ENCODE peak calls at places on chromosomes 12 and 14, in seven cellular contexts. E is SK-N-SH, X is HCT116, C is K562, P is GM12878, R is HepG2, T is H1. D is an unnamed sample.

GRCh38 chr12:41924111-41924510 is 220.6 kb downstream of the GXYLT1 start:
- DNase-seq in T (no peak), P (no peak), E (no peak), X (no peak), R (no peak), C (no peak), D (no peak)

GRCh38 chr12:87981495-87981894 is 47.7 kb downstream of the C12orf50 start:
- DNase-seq in R (no peak), C (no peak), E (no peak), T (no peak), P (no peak), X (no peak), D (no peak)

GRCh38 chr12:12668005-12668404 is 28.0 kb downstream of the GPR19 start:
- DNase-seq in P (no peak), X (no peak), R (no peak), C (no peak), E (no peak), T (no peak), D (no peak)

GRCh38 chr12:45034861-45035265 is 16.0 kb downstream of the DBX2 start:
- DNase-seq in X (no peak), P (no peak), R (no peak), C (no peak), E (no peak), T (no peak), D (no peak)

GRCh38 chr14:72256055-72256454 is 323.8 kb downstream of the RGS6 start:
- DNase-seq in R (no peak), T (no peak), E (no peak), C (no peak), P (no peak), X (peak), D (peak)

GRCh38 chr14:88323520-88324199 is 591 bp upstream of the KCNK10 start:
- DNase-seq in R (no peak), E (peak), T (peak), X (no peak), P (no peak), C (no peak), D (no peak)

GRCh38 chr12:98653866-98654493 is 8.9 kb downstream of the APAF1 start:
- DNase-seq in X (peak), T (no peak), R (peak), P (no peak), C (peak), E (peak), D (peak)

GRCh38 chr14:33068626-33069025 is 129.9 kb downstream of the NPAS3 start:
- DNase-seq in T (no peak), R (no peak), C (no peak), E (no peak), P (no peak), X (no peak), D (no peak)

GRCh38 chr12:113896841-113897240 is 69.3 kb downstream of the RBM19 start:
- DNase-seq in X (no peak), R (no peak), E (no peak), P (no peak), T (no peak), C (no peak), D (no peak)

GRCh38 chr12:59432057-59432456 is 163.8 kb upstream of the SLC16A7 start:
- DNase-seq in E (no peak), T (no peak), X (no peak), C (no peak), P (no peak), R (no peak), D (no peak)

GRCh38 chr12:44817687-44818086 is 58.4 kb downstream of the NELL2 start:
- DNase-seq in T (no peak), C (peak), P (no peak), X (no peak), E (no peak), R (no peak), D (no peak)

GRCh38 chr12:113050808-113051207 is 5.7 kb upstream of the DTX1 start:
- DNase-seq in P (no peak), E (no peak), R (no peak), C (no peak), X (no peak), T (no peak), D (no peak)

GRCh38 chr12:121165316-121165715 is 32.6 kb downstream of the P2RX7 start:
- DNase-seq in C (no peak), E (no peak), X (no peak), P (no peak), T (no peak), R (no peak), D (no peak)

GRCh38 chr12:39619660-39620433 is at the start of gene ABCD2:
- DNase-seq in R (peak), E (peak), P (peak), X (peak), C (peak), T (peak), D (peak)

GRCh38 chr12:10361084-10361483 is 28.8 kb downstream of the KLRK1 start:
- DNase-seq in P (no peak), X (no peak), E (no peak), C (no peak), R (no peak), T (no peak), D (no peak)

GRCh38 chr14:31781578-31781977 is 220.4 kb downstream of the NUBPL start:
- DNase-seq in E (no peak), P (no peak), C (no peak), R (no peak), T (no peak), X (no peak), D (peak)

GRCh38 chr14:89534896-89535615 is 118.0 kb upstream of the FOXN3 start:
- DNase-seq in C (no peak), P (no peak), R (no peak), T (no peak), X (no peak), E (no peak), D (no peak)

GRCh38 chr14:102325791-102326345 is 6.3 kb downstream of the ZNF839 start:
- DNase-seq in T (no peak), E (no peak), R (no peak), C (no peak), P (no peak), X (no peak), D (no peak)

GRCh38 chr12:98999569-98999968 is 354.5 kb downstream of the APAF1 start:
- DNase-seq in X (no peak), T (no peak), R (no peak), P (no peak), C (no peak), E (no peak), D (no peak)

GRCh38 chr14:36784541-36784940 is 122.9 kb downstream of the PAX9 start:
- DNase-seq in C (no peak), P (no peak), E (no peak), R (no peak), X (no peak), T (no peak), D (no peak)

GRCh38 chr14:20632448-20632830 is 9.1 kb downstream of the OR6S1 start:
- DNase-seq in R (no peak), P (no peak), E (no peak), X (no peak), T (no peak), C (no peak), D (no peak)

GRCh38 chr14:20631821-20632389 is 9.6 kb downstream of the OR6S1 start:
- DNase-seq in T (peak), R (peak), X (no peak), P (no peak), C (peak), E (peak), D (peak)

GRCh38 chr14:20632831-20633771 is 8.4 kb downstream of the OR6S1 start:
- DNase-seq in X (no peak), T (peak), R (peak), P (peak), C (peak), E (peak), D (no peak)

GRCh38 chr14:20630340-20631022 is 11.0 kb downstream of the OR6S1 start:
- DNase-seq in X (peak), P (no peak), C (peak), T (peak), R (peak), E (no peak), D (no peak)

GRCh38 chr14:20631023-20631820 is 10.3 kb downstream of the OR6S1 start:
- DNase-seq in X (no peak), E (no peak), P (no peak), R (peak), T (peak), C (peak), D (no peak)
- TF ChIP-seq JUND in X (no peak), E (no peak), P (no peak), R (no peak), T (no peak), C (no peak), D (no peak)

GRCh38 chr12:84136862-84137367 is 775.7 kb downstream of the SLC6A15 start:
- DNase-seq in E (peak), T (no peak), C (no peak), R (no peak), X (no peak), P (no peak), D (no peak)
- TF ChIP-seq JUND in E (peak), T (no peak), C (no peak), R (no peak), X (no peak), P (no peak), D (no peak)

GRCh38 chr14:77037886-77038511 is 9.5 kb upstream of the IRF2BPL start:
- DNase-seq in T (peak), C (no peak), R (no peak), X (no peak), E (no peak), P (no peak), D (no peak)

GRCh38 chr14:77040059-77040308 is 11.5 kb upstream of the IRF2BPL start:
- DNase-seq in C (no peak), X (no peak), E (peak), T (no peak), P (no peak), R (no peak), D (no peak)

GRCh38 chr14:77040995-77041744 is 12.7 kb upstream of the IRF2BPL start:
- DNase-seq in C (no peak), X (no peak), T (no peak), P (no peak), E (no peak), R (no peak), D (no peak)

GRCh38 chr14:77040309-77040994 is 11.9 kb upstream of the IRF2BPL start:
- DNase-seq in X (peak), C (peak), T (peak), P (peak), E (peak), R (peak), D (peak)

DNA sequence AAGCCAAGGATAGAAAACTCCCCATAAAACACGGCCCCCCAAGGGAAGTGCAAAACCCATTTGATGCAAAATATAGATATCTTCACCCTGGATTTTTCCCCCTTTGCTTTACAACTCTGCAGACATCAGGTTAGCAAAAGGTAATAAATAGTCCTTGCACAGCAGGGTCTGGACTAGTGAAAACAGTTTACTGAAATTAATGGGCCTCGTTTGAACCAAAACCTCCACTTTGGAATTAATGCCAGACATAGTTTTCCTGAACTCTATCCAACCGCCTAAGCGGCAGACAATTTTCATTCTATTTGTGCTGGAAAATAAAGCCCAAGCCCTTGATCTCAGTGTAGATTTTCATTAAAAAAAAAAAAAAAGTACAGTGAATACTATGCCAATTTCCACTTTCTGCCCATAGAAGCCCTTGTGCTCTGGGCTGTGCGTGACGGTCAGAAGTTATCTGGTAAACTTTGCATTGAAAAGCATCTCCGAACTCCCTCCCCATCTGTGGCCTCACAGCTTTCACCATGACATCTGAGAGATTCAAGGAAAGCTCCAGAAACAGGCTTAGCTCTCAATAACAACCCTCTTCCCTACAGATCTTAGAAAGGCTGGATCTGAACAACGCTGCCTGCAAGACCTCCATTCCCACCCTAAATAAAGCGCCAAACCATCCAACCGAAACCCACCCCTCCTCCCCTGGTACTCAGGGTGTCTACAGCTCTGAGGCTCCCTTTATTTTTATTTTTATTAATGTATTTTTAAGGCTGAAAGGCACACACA is 11.0 kb upstream of the IRF2BPL start:
- DNase-seq in R (no peak), E (no peak), X (no peak), T (no peak), P (no peak), C (no peak), D (no peak)
- TF ChIP-seq JUND in R (no peak), E (no peak), X (no peak), T (no peak), P (no peak), C (no peak), D (no peak)

GRCh38 chr14:62674833-62675232 is 370.4 kb downstream of the KCNH5 start:
- DNase-seq in R (no peak), E (no peak), P (no peak), X (no peak), T (no peak), C (no peak), D (no peak)
- TF ChIP-seq JUND in R (no peak), E (no peak), P (no peak), X (no peak), T (no peak), C (no peak), D (no peak)

GRCh38 chr14:53701108-53701875 is 255.3 kb downstream of the BMP4 start:
- DNase-seq in E (no peak), T (no peak), C (no peak), R (no peak), P (peak), X (no peak), D (no peak)

GRCh38 chr14:53692451-53693330 is 263.9 kb downstream of the BMP4 start:
- DNase-seq in C (no peak), P (no peak), E (no peak), X (no peak), T (no peak), R (no peak), D (no peak)

GRCh38 chr14:53695692-53696091 is 260.9 kb downstream of the BMP4 start:
- DNase-seq in X (no peak), T (no peak), C (no peak), E (no peak), P (no peak), R (no peak), D (no peak)

DNA sequence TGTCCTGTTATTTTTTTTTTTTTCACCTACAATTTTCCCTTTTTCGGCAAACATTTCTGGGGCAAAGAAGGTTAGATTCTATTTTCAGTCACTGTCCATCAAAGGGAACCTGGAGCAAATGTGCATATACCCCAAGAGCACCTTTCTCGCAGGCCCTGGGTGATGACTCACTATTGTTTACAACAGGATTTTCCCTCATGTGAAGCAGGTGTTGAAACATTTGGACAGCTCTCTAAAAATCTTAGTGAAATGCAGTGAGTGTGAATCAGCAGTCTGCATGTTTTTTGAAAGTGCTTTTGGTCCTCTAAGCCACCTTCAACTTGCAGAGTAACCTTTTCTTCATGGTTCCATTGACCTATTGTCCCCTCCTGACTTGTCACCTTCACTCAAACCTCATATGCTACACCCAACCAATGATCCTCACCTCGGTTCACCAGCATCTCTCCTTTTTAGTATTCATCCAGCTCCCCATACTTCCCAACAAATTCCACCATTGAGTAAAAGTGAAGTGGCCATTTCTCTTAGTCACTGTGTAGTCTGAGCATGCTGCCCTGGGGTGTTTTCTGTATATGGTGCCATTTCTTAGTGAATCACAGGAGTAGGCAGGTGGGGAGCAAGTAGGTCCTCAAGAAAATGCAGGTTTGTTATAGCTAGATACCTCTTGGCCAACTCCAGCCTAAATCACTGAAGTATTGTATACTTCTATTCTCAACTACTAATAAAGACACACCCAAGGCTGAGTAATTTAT is 260.2 kb downstream of the BMP4 start:
- DNase-seq in T (no peak), X (no peak), E (no peak), R (peak), C (no peak), P (no peak), D (no peak)
- TF ChIP-seq JUND in T (no peak), X (no peak), E (no peak), R (peak), C (no peak), P (no peak), D (no peak)

DNA sequence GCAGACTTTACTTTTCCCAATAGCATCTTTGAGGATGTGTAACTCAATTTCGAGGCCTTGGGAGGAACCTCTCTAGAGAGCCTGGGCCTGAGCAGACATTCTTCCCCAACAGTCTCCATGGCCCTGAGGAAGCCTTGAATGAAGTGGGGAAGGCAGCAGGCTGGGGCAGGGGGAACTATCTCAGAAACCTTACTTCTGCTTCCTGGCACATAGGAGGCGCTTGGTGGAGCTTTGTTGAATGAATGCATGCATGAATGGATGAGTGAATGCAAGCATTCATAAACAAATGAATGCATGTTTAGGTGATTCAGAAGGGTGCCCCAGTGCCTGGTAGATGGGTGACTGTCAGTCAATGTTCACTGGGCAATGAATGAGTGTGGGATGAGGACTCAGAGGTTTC is 58.3 kb downstream of the GALNT16 start:
- DNase-seq in E (no peak), X (no peak), P (no peak), R (no peak), C (no peak), T (peak), D (no peak)
- TF ChIP-seq JUND in E (no peak), X (no peak), P (no peak), R (no peak), C (no peak), T (no peak), D (no peak)

DNA sequence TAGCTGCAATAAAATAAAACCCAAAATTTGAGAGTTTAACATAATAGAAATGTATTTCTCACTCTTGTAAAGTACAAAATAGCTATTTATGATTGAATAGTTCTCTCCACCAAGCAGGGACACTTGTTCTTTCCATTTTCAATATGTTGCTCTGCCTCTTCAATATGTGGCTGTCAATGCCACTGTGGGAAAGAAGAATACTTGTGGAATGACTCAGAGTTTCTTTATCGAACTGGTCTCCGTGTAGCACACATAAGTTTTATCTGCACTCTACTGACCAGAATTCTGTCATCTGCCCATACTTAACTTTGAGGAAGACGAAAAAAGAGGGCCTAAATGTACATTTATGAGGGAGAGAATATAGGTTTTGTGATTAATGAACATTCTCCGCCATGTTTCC is 256.9 kb downstream of the ATXN7L3B start:
- DNase-seq in T (no peak), C (no peak), R (no peak), E (no peak), X (no peak), P (no peak), D (no peak)
- TF ChIP-seq JUND in T (no peak), C (no peak), R (no peak), E (no peak), X (no peak), P (no peak), D (no peak)

GRCh38 chr12:24911284-24911791 is 37.6 kb downstream of the BCAT1 start:
- DNase-seq in X (no peak), E (no peak), C (no peak), R (peak), P (no peak), T (peak), D (no peak)
- TF ChIP-seq JUND in X (no peak), E (no peak), C (no peak), R (no peak), P (no peak), T (no peak), D (no peak)

GRCh38 chr12:51663390-51663789 is 72.4 kb downstream of the SCN8A start:
- DNase-seq in P (no peak), R (no peak), C (no peak), X (no peak), E (no peak), T (no peak), D (no peak)

GRCh38 chr12:51666696-51667095 is 75.7 kb downstream of the SCN8A start:
- DNase-seq in P (no peak), R (no peak), E (no peak), T (no peak), C (no peak), X (no peak), D (no peak)

GRCh38 chr12:51661199-51661598 is 70.2 kb downstream of the SCN8A start:
- DNase-seq in X (no peak), E (no peak), R (no peak), P (no peak), C (no peak), T (no peak), D (no peak)

GRCh38 chr12:51661836-51662235 is 70.8 kb downstream of the SCN8A start:
- DNase-seq in X (no peak), R (peak), P (no peak), T (no peak), C (no peak), E (no peak), D (no peak)

DNA sequence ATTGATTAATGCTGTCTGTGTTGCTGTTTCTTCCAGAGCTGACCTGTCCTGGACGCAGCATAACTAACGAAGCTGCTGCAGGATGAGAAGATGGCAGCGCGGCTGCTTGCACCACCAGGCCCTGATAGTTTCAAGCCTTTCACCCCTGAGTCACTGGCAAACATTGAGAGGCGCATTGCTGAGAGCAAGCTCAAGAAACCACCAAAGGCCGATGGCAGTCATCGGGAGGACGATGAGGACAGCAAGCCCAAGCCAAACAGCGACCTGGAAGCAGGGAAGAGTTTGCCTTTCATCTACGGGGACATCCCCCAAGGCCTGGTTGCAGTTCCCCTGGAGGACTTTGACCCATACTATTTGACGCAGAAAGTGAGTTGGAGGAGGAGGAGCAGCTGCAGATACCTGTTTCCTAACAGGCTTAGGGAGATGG is 71.7 kb downstream of the SCN8A start:
- DNase-seq in E (no peak), T (no peak), X (no peak), P (no peak), C (no peak), R (peak), D (no peak)
- TF ChIP-seq JUND in E (no peak), T (no peak), X (no peak), P (no peak), C (no peak), R (no peak), D (no peak)

D was measured in T47D.